ENCODE peak calls at places on chromosomes 11 and 22, in seven cellular contexts. G is activated T-cell treated with anti-CD3 and anti-CD28 coated beads for 1 hour, D is OCI-M1, K is HepG2, Z is NCI-H460, N is EL, P is AML-193. V is an unnamed sample.
A peak's percentile ranks its signal among the peaks of the same experiment; 100 is the strongest.

GRCh38 chr11:105073486-105074200 is 28.5 kb upstream of the CARD16 start:
- DNase-seq in K (no peak), N (no peak), Z (no peak), D (no peak), G (no peak), P (no peak), V (no peak)

GRCh38 chr11:6319879-6320410 is 356 bp downstream of the CAVIN3 start:
- DNase-seq in D (no peak), P (no peak), Z (peak; percentile 55), G (no peak), N (peak; percentile 96), K (no peak), V (peak; percentile 59)

GRCh38 chr11:6498121-6498520 is 1.0 kb downstream of the DNHD1 start:
- DNase-seq in N (no peak), P (no peak), Z (no peak), K (no peak), D (no peak), G (no peak), V (no peak)

GRCh38 chr11:116465056-116465455 is 307.7 kb downstream of the BUD13 start:
- DNase-seq in Z (no peak), N (no peak), D (no peak), K (no peak), P (no peak), G (no peak), V (no peak)

GRCh38 chr11:119505861-119506260 is 82.9 kb upstream of the THY1 start:
- DNase-seq in K (no peak), D (no peak), P (no peak), N (peak; percentile 83), Z (no peak), G (no peak), V (no peak)

GRCh38 chr22:49957826-49958461 is 2.6 kb upstream of the PIM3 start:
- DNase-seq in D (no peak), Z (no peak), G (no peak), K (no peak), N (no peak), P (no peak), V (no peak)

GRCh38 chr11:118417801-118418200 is 16.4 kb downstream of the ATP5MG start:
- DNase-seq in P (no peak), G (no peak), K (no peak), N (no peak), D (no peak), Z (no peak), V (no peak)

GRCh38 chr11:128610765-128611617 is 23.6 kb upstream of the ETS1 start:
- DNase-seq in K (no peak), G (peak; percentile 51), D (no peak), P (no peak), Z (no peak), N (no peak), V (peak; percentile 57)

GRCh38 chr11:76553554-76554476 is 109.0 kb downstream of the EMSY start:
- DNase-seq in Z (no peak), K (no peak), P (no peak), N (no peak), D (no peak), G (no peak), V (no peak)

GRCh38 chr11:70581991-70582885 is 183.9 kb downstream of the CTTN start:
- DNase-seq in Z (no peak), G (no peak), N (no peak), P (no peak), K (no peak), D (no peak), V (no peak)

GRCh38 chr11:62295504-62295903 is 3.4 kb downstream of the SCGB1D4 start:
- DNase-seq in G (no peak), K (peak; percentile 23), D (peak; percentile 19), Z (peak; percentile 1), N (peak; percentile 15), P (no peak), V (no peak)

GRCh38 chr22:17999851-18000250 is 24.5 kb downstream of the MICAL3 start:
- DNase-seq in N (no peak), K (no peak), Z (no peak), G (no peak), P (no peak), D (no peak), V (no peak)

GRCh38 chr22:37211853-37212173 is 464 bp downstream of the SSTR3 start:
- DNase-seq in N (no peak), Z (no peak), G (no peak), D (no peak), K (no peak), P (no peak), V (no peak)

GRCh38 chr22:19940536-19941364 is 822 bp upstream of the COMT start:
- DNase-seq in G (no peak), N (no peak), K (no peak), P (no peak), D (no peak), Z (no peak), V (no peak)

GRCh38 chr22:46802608-46803027 is 40.2 kb downstream of the TBC1D22A start:
- DNase-seq in K (no peak), Z (no peak), P (no peak), G (no peak), D (no peak), N (no peak), V (no peak)

GRCh38 chr22:30705710-30706651 is 11.3 kb downstream of the OSBP2 start:
- DNase-seq in K (peak; percentile 13), P (no peak), G (no peak), N (peak; percentile 86), D (no peak), Z (no peak), V (peak; percentile 4)

GRCh38 chr11:10352911-10353550 is 48.2 kb downstream of the ADM start:
- DNase-seq in N (no peak), P (no peak), K (no peak), G (no peak), Z (no peak), D (no peak), V (no peak)

GRCh38 chr22:37079158-37079557 is 27.6 kb downstream of the KCTD17 start:
- DNase-seq in N (no peak), K (no peak), G (no peak), D (no peak), P (no peak), Z (no peak), V (peak; percentile 38)

GRCh38 chr22:44859641-44860040 is 107.3 kb downstream of the ARHGAP8 start:
- DNase-seq in N (no peak), Z (no peak), D (no peak), G (no peak), K (no peak), P (no peak), V (no peak)

V was measured in stimulated activated naive CD8-positive, alpha-beta T cell treated with anti-CD3 and anti-CD28 coated beads, Interleukin-15, amount 100 ng/mL, for 72 hours.